ENCODE peak calls at places on chromosome 3, in four cellular contexts. T is adrenal gland, N is suprapubic skin, V is IMR-90. H is an unnamed sample.
A peak's percentile ranks its signal among the peaks of the same experiment; 100 is the strongest.

GRCh38 chr3:69649713-69650419 is 89.4 kb upstream of the MITF start:
- DNase-seq in V (peak; percentile 47), N (no peak), T (no peak), H (no peak)

GRCh38 chr3:109165905-109166304 is 29.4 kb downstream of the C3orf85 start:
- DNase-seq in V (no peak), N (no peak), T (no peak), H (no peak)

GRCh38 chr3:13539285-13539625 is 9.7 kb upstream of the FBLN2 start:
- DNase-seq in T (no peak), V (peak; percentile 75), N (peak; percentile 61), H (no peak)

GRCh38 chr3:157066335-157067071 is 93.4 kb downstream of the CCNL1 start:
- DNase-seq in N (no peak), V (peak; percentile 98), T (no peak), H (no peak)

GRCh38 chr3:185756477-185756876 is 68.4 kb downstream of the IGF2BP2 start:
- DNase-seq in T (no peak), N (no peak), V (no peak), H (no peak)

GRCh38 chr3:61181874-61182273 is 69.4 kb downstream of the FHIT start:
- DNase-seq in T (peak; percentile 37), N (no peak), V (peak; percentile 27), H (no peak)

GRCh38 chr3:118818386-118818785 is 216.3 kb downstream of the IGSF11 start:
- DNase-seq in V (peak; percentile 32), T (no peak), N (no peak), H (no peak)

GRCh38 chr3:140568842-140569520 is 108.9 kb upstream of the TRIM42 start:
- DNase-seq in N (no peak), T (peak; percentile 75), V (no peak), H (no peak)

GRCh38 chr3:179068779-179069530 is 2.7 kb downstream of the ZMAT3 start:
- DNase-seq in N (no peak), V (peak; percentile 40), T (no peak), H (no peak)

GRCh38 chr3:125398952-125399351 is 23.8 kb upstream of the ZNF148 start:
- DNase-seq in N (no peak), V (no peak), T (no peak), H (no peak)

GRCh38 chr3:27166888-27167287 is 202.3 kb downstream of the NEK10 start:
- DNase-seq in V (peak; percentile 91), T (no peak), N (no peak), H (no peak)

DNA sequence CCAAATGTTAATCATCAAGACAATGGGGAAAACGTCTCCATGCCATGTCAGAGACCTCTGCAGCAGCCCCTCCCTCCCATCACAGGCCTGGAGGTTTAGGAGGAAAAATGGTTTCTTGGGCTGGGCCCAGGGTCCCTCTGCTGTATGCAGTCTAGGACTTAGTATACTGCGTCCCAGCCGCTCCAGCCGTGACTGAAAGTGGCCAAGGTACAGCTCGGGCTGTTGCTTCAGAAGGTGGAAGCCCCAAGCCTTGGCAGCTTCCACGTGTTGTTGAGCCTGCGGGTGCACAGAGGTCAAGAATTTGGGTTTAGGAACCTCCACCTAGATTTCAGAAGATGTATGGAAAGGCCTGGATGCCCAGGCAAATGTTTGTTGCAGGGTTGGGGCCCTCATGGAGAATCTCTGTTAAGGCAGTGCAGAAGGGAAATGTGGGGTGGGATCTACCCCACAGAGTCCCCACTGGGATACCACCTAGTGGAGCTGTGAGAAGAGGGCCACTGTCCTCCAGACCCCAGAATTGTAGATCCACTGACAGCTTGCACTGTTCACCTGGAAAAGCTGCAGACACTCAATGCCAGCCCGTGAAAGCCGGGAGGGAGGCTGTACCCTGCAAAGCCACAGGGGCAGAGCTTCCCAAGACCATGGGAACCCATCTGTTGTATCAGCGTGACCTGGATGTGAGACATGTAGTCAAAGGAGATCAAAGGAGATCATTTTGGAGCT is 25.0 kb downstream of the NECTIN3 start:
- DNase-seq in V (no peak), N (no peak), T (no peak), H (no peak)
- TF ChIP-seq POLR2A in V (no peak), N (no peak), T (no peak), H (no peak)

GRCh38 chr3:4341336-4341675 is 38.1 kb downstream of the SETMAR start:
- DNase-seq in V (no peak), T (no peak), N (no peak), H (no peak)
- H3K27me3 ChIP-seq in V (no peaks in the 10 kb centered on the region), T (no peaks in the 10 kb centered on the region), N (no peaks in the 10 kb centered on the region), H (no peaks in the 10 kb centered on the region)

GRCh38 chr3:16378415-16378814 is 113.4 kb downstream of the OXNAD1 start:
- DNase-seq in T (no peak), N (no peak), V (peak; percentile 48), H (no peak)

GRCh38 chr3:16374047-16375019 is 109.3 kb downstream of the OXNAD1 start:
- DNase-seq in V (no peak), T (no peak), N (no peak), H (no peak)

GRCh38 chr3:16377847-16378302 is 112.9 kb downstream of the OXNAD1 start:
- DNase-seq in T (no peak), N (no peak), V (no peak), H (no peak)

GRCh38 chr3:16377196-16377595 is 112.2 kb downstream of the OXNAD1 start:
- DNase-seq in V (no peak), T (no peak), N (no peak), H (no peak)

DNA sequence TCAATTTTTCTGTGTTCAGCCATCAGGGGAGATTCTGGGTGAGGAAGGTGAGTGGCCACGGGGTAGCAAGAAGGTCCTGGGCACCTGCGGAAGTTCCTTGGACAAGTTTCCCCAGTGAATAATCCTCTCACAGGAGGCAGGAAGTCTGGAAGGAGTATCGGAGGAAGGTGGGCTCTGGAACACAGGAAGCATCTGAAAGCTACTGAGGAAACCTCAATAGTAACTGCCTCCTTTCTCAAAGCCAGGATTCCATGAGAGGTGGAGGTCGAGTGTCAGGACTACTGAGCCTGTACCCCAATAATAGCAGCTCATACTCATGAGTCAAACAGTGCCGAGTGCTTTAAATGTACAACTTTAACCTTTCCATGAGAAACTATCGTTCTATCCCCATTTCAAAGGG is 110.9 kb downstream of the OXNAD1 start:
- DNase-seq in V (no peak), N (no peak), T (no peak), H (no peak)
- H3K36me3 ChIP-seq in V (peaks cover 30% of the 10 kb centered on the region), N (peaks cover 5% of the 10 kb centered on the region), T (no peaks in the 10 kb centered on the region), H (no peaks in the 10 kb centered on the region)

GRCh38 chr3:127784865-127785710 is 37.2 kb downstream of the MGLL start:
- DNase-seq in T (no peak), V (no peak), N (no peak), H (no peak)

GRCh38 chr3:127787556-127787955 is 34.8 kb downstream of the MGLL start:
- DNase-seq in V (no peak), T (no peak), N (no peak), H (no peak)

GRCh38 chr3:127787071-127787490 is 35.2 kb downstream of the MGLL start:
- DNase-seq in N (peak; percentile 74), T (peak; percentile 77), V (no peak), H (no peak)

GRCh38 chr3:127785711-127786265 is 36.5 kb downstream of the MGLL start:
- DNase-seq in V (no peak), N (no peak), T (no peak), H (no peak)

DNA sequence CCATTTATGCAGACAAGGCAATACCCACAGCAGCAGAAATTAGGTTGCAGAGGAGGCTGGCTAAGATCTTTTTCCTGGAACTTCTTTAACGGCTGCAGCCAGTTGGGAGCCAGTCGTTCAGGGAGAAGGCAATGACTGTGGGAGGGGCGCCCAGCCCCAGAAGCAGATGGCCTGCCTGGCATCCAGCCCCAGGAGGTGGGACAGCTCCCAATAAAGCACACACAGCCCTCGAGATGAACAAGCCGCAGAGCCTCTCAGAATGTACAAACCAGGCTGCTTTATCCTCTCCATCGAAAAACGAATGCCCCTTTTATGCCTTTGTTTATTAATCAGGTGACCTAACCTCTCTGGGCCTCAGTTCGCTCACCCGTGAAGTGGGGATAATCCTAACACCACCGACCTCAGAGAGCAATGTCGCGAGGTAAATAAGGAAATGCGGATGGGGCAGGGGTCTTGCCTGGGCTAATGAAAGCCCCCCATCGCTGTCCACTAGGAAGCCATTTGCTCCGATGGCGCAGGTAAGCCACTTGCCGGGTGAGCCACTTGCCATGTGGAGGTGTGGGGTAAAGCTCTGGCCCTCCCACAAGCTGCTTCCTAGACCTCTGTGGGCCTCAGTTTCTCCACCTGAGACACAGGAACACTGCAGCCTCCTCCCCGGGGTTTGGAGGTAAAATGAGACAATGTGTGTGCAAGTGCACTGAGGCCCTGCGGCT is 35.8 kb downstream of the MGLL start:
- DNase-seq in V (peak; percentile 62), T (peak; percentile 77), N (peak; percentile 89), H (no peak)
- TF ChIP-seq POLR2A in V (no peak), T (no peak), N (no peak), H (no peak)